ENCODE peak calls at places on chromosomes 1 and 21, in four cellular contexts. H is trophoblast cell, B is uterus, D is bronchial epithelial cell. C is an unnamed sample.
A peak's percentile ranks its signal among the peaks of the same experiment; 100 is the strongest.

GRCh38 chr1:68294354-68295066 is 62.2 kb upstream of the WLS start:
- DNase-seq in H (no peak), B (no peak), D (no peak), C (no peak)

GRCh38 chr1:222054416-222054815 is 312.5 kb upstream of the DUSP10 start:
- DNase-seq in H (peak; percentile 82), B (no peak), D (no peak), C (no peak)

GRCh38 chr1:40450491-40451237 is 388 bp downstream of the ZFP69B start:
- DNase-seq in H (no peak), B (no peak), D (peak; percentile 68), C (peak; percentile 34)

GRCh38 chr1:84960371-84960770 is 36.5 kb downstream of the MCOLN2 start:
- DNase-seq in H (peak; percentile 79), B (no peak), D (peak; percentile 31), C (peak; percentile 79)

GRCh38 chr1:9239622-9240401 is 5.2 kb downstream of the H6PD start:
- DNase-seq in H (peak; percentile 41), B (peak; percentile 79), D (no peak), C (peak; percentile 39)

GRCh38 chr1:83999316-83999819 is 436 bp upstream of the TTLL7 start:
- DNase-seq in H (peak; percentile 29), B (peak; percentile 70), D (peak; percentile 44), C (peak; percentile 91)

GRCh38 chr1:116681343-116681899 is 13.9 kb upstream of the IGSF3 start:
- DNase-seq in H (no peak), B (no peak), D (no peak), C (no peak)

GRCh38 chr1:234848972-234849641 is 239.1 kb upstream of the IRF2BP2 start:
- DNase-seq in H (no peak), B (no peak), D (peak; percentile 74), C (peak; percentile 60)

GRCh38 chr21:45464309-45464708 is 59.3 kb downstream of the COL18A1 start:
- DNase-seq in H (no peak), B (no peak), D (no peak), C (no peak)

GRCh38 chr1:226408285-226409184 is 642 bp upstream of the PARP1 start:
- DNase-seq in H (no peak), B (no peak), D (no peak), C (no peak)

GRCh38 chr21:31075844-31076243 is 37.6 kb upstream of the KRTAP19-8 start:
- DNase-seq in H (no peak), B (no peak), D (no peak), C (peak; percentile 2)

GRCh38 chr1:155070721-155071556 is 7.4 kb downstream of the EFNA4 start:
- DNase-seq in H (peak; percentile 70), B (peak; percentile 76), D (peak; percentile 66), C (peak; percentile 88)

GRCh38 chr1:217137210-217137871 is 414.1 kb upstream of the ESRRG start:
- DNase-seq in H (no peak), B (no peak), D (no peak), C (no peak)

GRCh38 chr1:14255711-14256110 is 342.8 kb upstream of the KAZN start:
- DNase-seq in H (no peak), B (no peak), D (no peak), C (no peak)

GRCh38 chr21:45938453-45938755 is 43.2 kb upstream of the COL6A1 start:
- DNase-seq in H (no peak), B (no peak), D (no peak), C (no peak)

GRCh38 chr1:67133177-67133576 is 1.6 kb downstream of the C1orf141 start:
- DNase-seq in H (no peak), B (no peak), D (no peak), C (no peak)

GRCh38 chr1:162361349-162361748 is 15.3 kb downstream of the SPATA46 start:
- DNase-seq in H (no peak), B (no peak), D (no peak), C (no peak)

GRCh38 chr1:149846042-149846441 is 53.3 kb upstream of the BOLA1 start:
- DNase-seq in H (no peak), B (no peak), D (no peak), C (peak; percentile 2)

GRCh38 chr21:43278766-43279577 is 110.2 kb downstream of the CRYAA start:
- DNase-seq in H (no peak), B (no peak), D (no peak), C (no peak)

GRCh38 chr1:177928194-177928593 is 41.7 kb downstream of the SEC16B start:
- DNase-seq in H (no peak), B (no peak), D (peak; percentile 27), C (peak; percentile 53)

GRCh38 chr1:189597083-189597482 is 880.6 kb downstream of the BRINP3 start:
- DNase-seq in H (no peak), B (no peak), D (peak; percentile 73), C (no peak)

GRCh38 chr1:17220287-17220686 is 15.4 kb downstream of the PADI1 start:
- DNase-seq in H (no peak), B (no peak), D (no peak), C (no peak)

DNA sequence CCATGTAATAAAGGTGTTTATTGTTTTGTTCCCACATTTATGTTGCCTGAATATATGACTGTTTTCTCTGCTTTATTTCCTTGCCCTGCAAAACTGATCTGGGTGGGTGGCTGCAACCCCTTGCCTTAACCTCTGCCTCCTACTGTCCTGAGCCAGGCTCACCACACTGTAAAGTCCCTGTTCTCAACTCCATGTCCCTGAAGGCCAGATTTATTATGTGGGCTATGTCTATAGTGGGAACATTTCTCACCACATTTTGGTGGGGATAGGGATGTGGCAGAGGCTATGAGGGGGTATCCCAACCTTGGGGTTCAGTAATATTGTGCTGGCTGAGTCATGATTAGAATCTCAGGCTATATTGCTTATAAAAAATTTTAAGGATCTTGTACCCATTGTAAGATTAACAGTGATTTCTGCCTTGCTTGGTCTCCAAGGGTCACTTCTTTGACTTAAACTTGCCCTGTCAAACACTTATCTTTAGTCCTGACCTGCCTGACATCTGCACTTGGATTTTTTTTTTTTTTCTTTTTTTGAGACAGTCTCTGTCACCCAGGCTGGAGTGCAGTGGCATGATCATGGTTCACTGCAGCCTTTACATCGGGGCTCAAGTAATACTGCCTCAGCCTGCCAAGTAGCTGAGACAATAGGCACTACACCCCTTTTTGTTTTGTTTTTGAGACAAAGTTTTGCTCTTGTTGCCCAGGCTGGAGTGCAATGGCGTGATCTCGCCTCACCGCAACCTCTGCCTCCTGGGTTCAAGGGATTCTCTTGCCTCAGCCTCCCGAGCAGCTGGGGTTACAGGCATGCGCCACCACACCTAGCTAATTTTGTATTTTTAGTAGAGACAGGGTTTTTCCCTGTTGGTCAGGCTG is 3.6 kb downstream of the RPS8 start:
- DNase-seq in H (no peak), B (no peak), D (no peak), C (no peak)
- H3K4me3 ChIP-seq in H (no peak overlapping the region), B (no peak overlapping the region), D (no peak overlapping the region), C (no peak overlapping the region)

DNA sequence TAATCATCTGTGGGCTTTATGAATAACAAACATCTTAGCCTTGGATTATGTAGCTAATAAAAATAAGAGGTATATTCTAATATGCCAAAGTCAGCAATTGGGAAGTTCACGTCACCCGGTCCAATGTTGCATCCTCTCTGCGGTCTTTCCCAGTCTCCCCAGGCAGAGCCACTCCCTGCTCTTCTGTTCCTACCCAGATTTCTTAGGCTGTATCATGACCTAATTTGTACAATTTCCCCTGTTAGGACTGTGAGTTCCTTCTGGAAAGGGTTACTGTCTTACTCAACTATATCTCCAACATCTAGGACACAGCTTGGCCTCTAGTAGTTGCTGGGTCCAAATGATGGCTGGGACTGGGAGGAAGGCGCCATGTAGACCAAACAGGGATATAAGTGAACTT is 29.8 kb upstream of the C1orf198 start:
- DNase-seq in H (no peak), B (no peak), D (no peak), C (no peak)
- H3K4me3 ChIP-seq in H (no peak overlapping the region), B (no peak overlapping the region), D (no peak overlapping the region), C (no peak overlapping the region)

GRCh38 chr21:29449306-29449940 is 150.7 kb downstream of the BACH1 start:
- DNase-seq in H (no peak), B (no peak), D (no peak), C (no peak)

GRCh38 chr21:29454179-29454578 is 155.5 kb downstream of the BACH1 start:
- DNase-seq in H (no peak), B (no peak), D (no peak), C (no peak)

GRCh38 chr21:29448766-29449165 is 150.0 kb downstream of the BACH1 start:
- DNase-seq in H (no peak), B (no peak), D (no peak), C (no peak)

GRCh38 chr21:29453511-29453910 is 154.8 kb downstream of the BACH1 start:
- DNase-seq in H (no peak), B (no peak), D (no peak), C (no peak)
- H3K4me3 ChIP-seq in H (no peak overlapping the region), B (no peak overlapping the region), D (no peak overlapping the region), C (no peak overlapping the region)

GRCh38 chr1:111598534-111598933 is 21.1 kb upstream of the RAP1A start:
- DNase-seq in H (no peak), B (no peak), D (no peak), C (no peak)
- H3K4me3 ChIP-seq in H (no peak overlapping the region), B (no peak overlapping the region), D (no peak overlapping the region), C (no peak overlapping the region)

DNA sequence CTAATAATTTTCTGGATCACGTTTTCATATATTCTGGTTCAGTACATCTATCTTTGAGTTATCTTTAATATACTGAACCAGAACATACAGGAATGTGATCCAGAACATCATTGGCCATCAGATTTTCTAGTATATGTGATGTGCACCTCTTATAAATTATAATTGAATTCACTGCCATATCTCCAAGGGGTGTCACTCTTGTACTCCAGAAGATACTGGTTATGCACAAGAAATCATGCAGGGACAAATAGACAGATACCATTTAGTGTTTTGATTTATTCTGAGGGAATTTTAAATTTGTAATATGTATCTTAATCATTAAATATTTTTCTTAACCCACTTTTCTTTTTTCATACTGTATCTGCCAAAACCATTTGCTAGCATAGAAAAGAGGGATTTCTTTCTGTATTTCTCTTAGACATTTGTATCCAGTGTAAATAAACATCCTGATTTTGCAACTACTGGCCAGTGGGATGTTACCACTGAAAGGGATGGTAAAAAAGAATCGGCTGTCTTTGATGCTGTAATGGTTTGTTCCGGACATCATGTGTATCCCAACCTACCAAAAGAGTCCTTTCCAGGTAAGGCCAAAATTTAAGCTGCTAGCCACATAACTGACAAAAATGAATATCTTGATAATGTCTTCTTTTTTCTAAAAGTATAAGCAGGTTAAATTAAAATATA is 16.7 kb downstream of the FMO3 start:
- DNase-seq in H (no peak), B (no peak), D (no peak), C (peak; percentile 55)
- H3K4me3 ChIP-seq in H (no peak overlapping the region), B (no peak overlapping the region), D (no peak overlapping the region), C (no peak overlapping the region)

DNA sequence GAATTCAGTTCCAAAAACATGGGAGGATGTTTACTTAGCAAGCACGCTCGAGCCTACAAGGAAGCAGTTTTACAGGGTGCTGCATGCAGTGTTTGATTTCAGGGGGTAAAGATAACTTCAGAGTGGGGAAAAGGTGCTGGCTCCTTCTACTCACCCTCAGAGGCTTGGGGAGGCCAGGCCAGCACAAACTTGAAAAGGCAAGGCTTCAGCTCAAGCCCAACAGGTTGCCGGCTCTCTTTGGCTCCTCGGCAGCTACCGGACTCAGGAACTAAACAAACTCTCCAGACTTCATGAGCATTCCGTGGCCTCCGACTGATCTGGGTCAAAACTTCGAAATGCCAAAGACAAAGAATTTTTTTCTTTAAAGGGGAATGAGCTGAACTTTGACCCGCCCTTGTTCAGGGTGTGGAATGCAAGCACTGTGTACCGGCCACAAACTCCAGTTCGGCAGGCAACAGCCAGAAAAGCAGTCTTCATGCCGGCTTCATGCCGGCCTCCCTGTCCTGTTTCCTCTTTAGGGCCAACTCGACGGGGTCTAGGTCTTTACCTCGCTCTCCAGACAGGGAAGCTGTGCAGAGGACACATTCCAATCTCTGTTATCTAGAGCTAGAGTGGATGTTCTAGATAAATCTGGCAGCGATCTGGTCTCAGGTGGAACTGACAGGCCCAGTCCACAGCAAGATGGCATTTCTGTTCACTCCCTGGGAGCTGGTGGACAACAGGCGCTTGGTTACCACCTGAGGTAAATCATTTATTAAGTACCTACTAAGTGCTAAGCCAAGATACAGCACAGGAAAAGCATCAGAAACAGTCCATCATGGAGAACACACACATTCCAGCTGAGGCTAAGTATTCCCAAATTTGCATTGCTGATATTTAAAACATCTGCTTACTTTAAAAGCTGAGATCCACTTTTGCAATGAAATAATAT is 75.0 kb downstream of the CD46 start:
- DNase-seq in H (no peak), B (peak; percentile 50), D (peak; percentile 47), C (no peak)
- H3K4me3 ChIP-seq in H (no peak overlapping the region), B (peak overlapping the region; percentile 22), D (no peak overlapping the region), C (peak overlapping the region; percentile 3)